ENCODE peak calls at places on chromosome 9, in eight cellular contexts. One of them, this sample, is unnamed.

GRCh38 chr9:113921366-113921765 is 45.3 kb downstream of the ZNF618 start:
- DNase-seq in GM23248: no peak
- DNase-seq in HCT116: no peak
- DNase-seq in neural progenitor cell: no peak
- DNase-seq in hepatocyte: no peak
- DNase-seq in PC-3: no peak
- DNase-seq in OCI-LY7: no peak
- DNase-seq in MM.1S: no peak
- DNase-seq in this sample: no peak

GRCh38 chr9:79817469-79818004 is 245.8 kb downstream of the TLE4 start:
- DNase-seq in GM23248: no peak
- DNase-seq in HCT116: no peak
- DNase-seq in neural progenitor cell: peak; percentile 21
- DNase-seq in hepatocyte: no peak
- DNase-seq in PC-3: no peak
- DNase-seq in OCI-LY7: no peak
- DNase-seq in MM.1S: peak; percentile 55
- DNase-seq in this sample: peak; percentile 33

GRCh38 chr9:16278420-16278999 is 592.0 kb downstream of the BNC2 start:
- DNase-seq in GM23248: peak; percentile 14
- DNase-seq in HCT116: no peak
- DNase-seq in neural progenitor cell: no peak
- DNase-seq in hepatocyte: no peak
- DNase-seq in PC-3: no peak
- DNase-seq in OCI-LY7: no peak
- DNase-seq in MM.1S: no peak
- DNase-seq in this sample: no peak

GRCh38 chr9:116726606-116727005 is 39.5 kb downstream of the TRIM32 start:
- DNase-seq in GM23248: no peak
- DNase-seq in HCT116: no peak
- DNase-seq in neural progenitor cell: peak; percentile 41
- DNase-seq in hepatocyte: no peak
- DNase-seq in PC-3: no peak
- DNase-seq in OCI-LY7: no peak
- DNase-seq in MM.1S: no peak
- DNase-seq in this sample: no peak

GRCh38 chr9:134551657-134552348 is 89.8 kb upstream of the COL5A1 start:
- DNase-seq in GM23248: peak; percentile 93
- DNase-seq in HCT116: no peak
- DNase-seq in neural progenitor cell: no peak
- DNase-seq in hepatocyte: peak; percentile 66
- DNase-seq in PC-3: peak; percentile 70
- DNase-seq in OCI-LY7: no peak
- DNase-seq in MM.1S: no peak
- DNase-seq in this sample: no peak

GRCh38 chr9:124754289-124754688 is 16.8 kb downstream of the NR6A1 start:
- DNase-seq in GM23248: peak; percentile 48
- DNase-seq in HCT116: no peak
- DNase-seq in neural progenitor cell: no peak
- DNase-seq in hepatocyte: no peak
- DNase-seq in PC-3: peak; percentile 32
- DNase-seq in OCI-LY7: peak; percentile 25
- DNase-seq in MM.1S: no peak
- DNase-seq in this sample: no peak

GRCh38 chr9:113511856-113512761 is 48.6 kb downstream of the RGS3 start:
- DNase-seq in GM23248: peak; percentile 67
- DNase-seq in HCT116: no peak
- DNase-seq in neural progenitor cell: peak; percentile 60
- DNase-seq in hepatocyte: no peak
- DNase-seq in PC-3: no peak
- DNase-seq in OCI-LY7: peak; percentile 38
- DNase-seq in MM.1S: no peak
- DNase-seq in this sample: no peak

GRCh38 chr9:83167126-83167525 is 104.2 kb upstream of the RASEF start:
- DNase-seq in GM23248: no peak
- DNase-seq in HCT116: no peak
- DNase-seq in neural progenitor cell: no peak
- DNase-seq in hepatocyte: peak; percentile 11
- DNase-seq in PC-3: peak; percentile 16
- DNase-seq in OCI-LY7: no peak
- DNase-seq in MM.1S: peak; percentile 78
- DNase-seq in this sample: peak; percentile 15

GRCh38 chr9:107681988-107682387 is 192.4 kb upstream of the KLF4 start:
- DNase-seq in GM23248: no peak
- DNase-seq in HCT116: no peak
- DNase-seq in neural progenitor cell: peak; percentile 13
- DNase-seq in hepatocyte: no peak
- DNase-seq in PC-3: no peak
- DNase-seq in OCI-LY7: no peak
- DNase-seq in MM.1S: no peak
- DNase-seq in this sample: peak; percentile 36

GRCh38 chr9:14283276-14283675 is 30.7 kb downstream of the NFIB start:
- DNase-seq in GM23248: no peak
- DNase-seq in HCT116: no peak
- DNase-seq in neural progenitor cell: no peak
- DNase-seq in hepatocyte: no peak
- DNase-seq in PC-3: no peak
- DNase-seq in OCI-LY7: no peak
- DNase-seq in MM.1S: no peak
- DNase-seq in this sample: no peak

GRCh38 chr9:116391306-116391900 is 237.8 kb downstream of the PAPPA start:
- DNase-seq in GM23248: peak; percentile 89
- DNase-seq in HCT116: no peak
- DNase-seq in neural progenitor cell: no peak
- DNase-seq in hepatocyte: peak; percentile 27
- DNase-seq in PC-3: peak; percentile 8
- DNase-seq in OCI-LY7: no peak
- DNase-seq in MM.1S: no peak
- DNase-seq in this sample: no peak

GRCh38 chr9:74499111-74499601 is 2.0 kb downstream of the RORB start:
- DNase-seq in GM23248: no peak
- DNase-seq in HCT116: no peak
- DNase-seq in neural progenitor cell: peak; percentile 21
- DNase-seq in hepatocyte: peak; percentile 5
- DNase-seq in PC-3: no peak
- DNase-seq in OCI-LY7: no peak
- DNase-seq in MM.1S: no peak
- DNase-seq in this sample: peak; percentile 64

GRCh38 chr9:73176450-73176875 is 24.8 kb downstream of the ANXA1 start:
- DNase-seq in GM23248: peak; percentile 68
- DNase-seq in HCT116: peak; percentile 78
- DNase-seq in neural progenitor cell: no peak
- DNase-seq in hepatocyte: no peak
- DNase-seq in PC-3: peak; percentile 91
- DNase-seq in OCI-LY7: no peak
- DNase-seq in MM.1S: no peak
- DNase-seq in this sample: peak; percentile 11

GRCh38 chr9:110875275-110875674 is 163.0 kb downstream of the LPAR1 start:
- DNase-seq in GM23248: no peak
- DNase-seq in HCT116: no peak
- DNase-seq in neural progenitor cell: peak; percentile 44
- DNase-seq in hepatocyte: no peak
- DNase-seq in PC-3: no peak
- DNase-seq in OCI-LY7: no peak
- DNase-seq in MM.1S: no peak
- DNase-seq in this sample: peak; percentile 87
- TF ChIP-seq EZH2phosphoT487 in GM23248: no peak
- TF ChIP-seq EZH2phosphoT487 in HCT116: no peak
- TF ChIP-seq EZH2phosphoT487 in neural progenitor cell: no peak
- TF ChIP-seq EZH2phosphoT487 in hepatocyte: no peak
- TF ChIP-seq EZH2phosphoT487 in PC-3: no peak
- TF ChIP-seq EZH2phosphoT487 in OCI-LY7: no peak
- TF ChIP-seq EZH2phosphoT487 in MM.1S: no peak
- TF ChIP-seq EZH2phosphoT487 in this sample: no peak

GRCh38 chr9:132041825-132042224 is 37.8 kb downstream of the MED27 start:
- DNase-seq in GM23248: no peak
- DNase-seq in HCT116: no peak
- DNase-seq in neural progenitor cell: no peak
- DNase-seq in hepatocyte: no peak
- DNase-seq in PC-3: no peak
- DNase-seq in OCI-LY7: no peak
- DNase-seq in MM.1S: no peak
- DNase-seq in this sample: no peak
- H3K4me2 ChIP-seq in GM23248: no peak overlapping the region
- H3K4me2 ChIP-seq in HCT116: peak overlapping the region; percentile 51
- H3K4me2 ChIP-seq in neural progenitor cell: no peak overlapping the region
- H3K4me2 ChIP-seq in hepatocyte: no peak overlapping the region
- H3K4me2 ChIP-seq in PC-3: peak overlapping the region; percentile 13
- H3K4me2 ChIP-seq in OCI-LY7: no peak overlapping the region
- H3K4me2 ChIP-seq in MM.1S: no peak overlapping the region
- H3K4me2 ChIP-seq in this sample: no peak overlapping the region

GRCh38 chr9:110083866-110084265 is 124.1 kb downstream of the C9orf152 start:
- DNase-seq in GM23248: peak; percentile 41
- DNase-seq in HCT116: no peak
- DNase-seq in neural progenitor cell: no peak
- DNase-seq in hepatocyte: no peak
- DNase-seq in PC-3: no peak
- DNase-seq in OCI-LY7: no peak
- DNase-seq in MM.1S: no peak
- DNase-seq in this sample: no peak

GRCh38 chr9:110078626-110079025 is 129.3 kb downstream of the C9orf152 start:
- DNase-seq in GM23248: no peak
- DNase-seq in HCT116: no peak
- DNase-seq in neural progenitor cell: no peak
- DNase-seq in hepatocyte: no peak
- DNase-seq in PC-3: no peak
- DNase-seq in OCI-LY7: no peak
- DNase-seq in MM.1S: no peak
- DNase-seq in this sample: no peak

GRCh38 chr9:110076894-110077725 is 130.8 kb downstream of the C9orf152 start:
- DNase-seq in GM23248: peak; percentile 77
- DNase-seq in HCT116: no peak
- DNase-seq in neural progenitor cell: no peak
- DNase-seq in hepatocyte: no peak
- DNase-seq in PC-3: peak; percentile 55
- DNase-seq in OCI-LY7: no peak
- DNase-seq in MM.1S: no peak
- DNase-seq in this sample: no peak

GRCh38 chr9:110077926-110078325 is 130.0 kb downstream of the C9orf152 start:
- DNase-seq in GM23248: peak; percentile 70
- DNase-seq in HCT116: no peak
- DNase-seq in neural progenitor cell: no peak
- DNase-seq in hepatocyte: no peak
- DNase-seq in PC-3: no peak
- DNase-seq in OCI-LY7: no peak
- DNase-seq in MM.1S: no peak
- DNase-seq in this sample: no peak

GRCh38 chr9:110081395-110081794 is 126.6 kb downstream of the C9orf152 start:
- DNase-seq in GM23248: peak; percentile 68
- DNase-seq in HCT116: no peak
- DNase-seq in neural progenitor cell: no peak
- DNase-seq in hepatocyte: no peak
- DNase-seq in PC-3: no peak
- DNase-seq in OCI-LY7: no peak
- DNase-seq in MM.1S: peak; percentile 40
- DNase-seq in this sample: no peak
- H4K20me1 ChIP-seq in GM23248: peaks cover 42% of the 10 kb centered on the region
- H4K20me1 ChIP-seq in HCT116: no peaks in the 10 kb centered on the region
- H4K20me1 ChIP-seq in neural progenitor cell: no peaks in the 10 kb centered on the region
- H4K20me1 ChIP-seq in hepatocyte: no peaks in the 10 kb centered on the region
- H4K20me1 ChIP-seq in PC-3: peaks cover 24% of the 10 kb centered on the region
- H4K20me1 ChIP-seq in OCI-LY7: no peaks in the 10 kb centered on the region
- H4K20me1 ChIP-seq in MM.1S: peaks cover 3% of the 10 kb centered on the region
- H4K20me1 ChIP-seq in this sample: peaks cover 7% of the 10 kb centered on the region

GRCh38 chr9:93058357-93059096 is at the start of gene SUSD3:
- DNase-seq in GM23248: no peak
- DNase-seq in HCT116: peak; percentile 39
- DNase-seq in neural progenitor cell: peak; percentile 93
- DNase-seq in hepatocyte: peak; percentile 91
- DNase-seq in PC-3: peak; percentile 73
- DNase-seq in OCI-LY7: peak; percentile 97
- DNase-seq in MM.1S: peak; percentile 78
- DNase-seq in this sample: peak; percentile 93
- TF ChIP-seq EZH2phosphoT487 in GM23248: no peak
- TF ChIP-seq EZH2phosphoT487 in HCT116: no peak
- TF ChIP-seq EZH2phosphoT487 in neural progenitor cell: no peak
- TF ChIP-seq EZH2phosphoT487 in hepatocyte: no peak
- TF ChIP-seq EZH2phosphoT487 in PC-3: no peak
- TF ChIP-seq EZH2phosphoT487 in OCI-LY7: no peak
- TF ChIP-seq EZH2phosphoT487 in MM.1S: no peak
- TF ChIP-seq EZH2phosphoT487 in this sample: no peak

GRCh38 chr9:123323482-123324013 is 32.4 kb upstream of the CRB2 start:
- DNase-seq in GM23248: no peak
- DNase-seq in HCT116: no peak
- DNase-seq in neural progenitor cell: no peak
- DNase-seq in hepatocyte: no peak
- DNase-seq in PC-3: no peak
- DNase-seq in OCI-LY7: no peak
- DNase-seq in MM.1S: no peak
- DNase-seq in this sample: no peak

GRCh38 chr9:123321874-123322770 is 33.9 kb upstream of the CRB2 start:
- DNase-seq in GM23248: no peak
- DNase-seq in HCT116: no peak
- DNase-seq in neural progenitor cell: no peak
- DNase-seq in hepatocyte: no peak
- DNase-seq in PC-3: no peak
- DNase-seq in OCI-LY7: no peak
- DNase-seq in MM.1S: peak; percentile 48
- DNase-seq in this sample: no peak

GRCh38 chr9:123320814-123321213 is 35.2 kb upstream of the CRB2 start:
- DNase-seq in GM23248: no peak
- DNase-seq in HCT116: no peak
- DNase-seq in neural progenitor cell: peak; percentile 11
- DNase-seq in hepatocyte: no peak
- DNase-seq in PC-3: no peak
- DNase-seq in OCI-LY7: peak; percentile 41
- DNase-seq in MM.1S: no peak
- DNase-seq in this sample: no peak

GRCh38 chr9:123324767-123325183 is 31.2 kb upstream of the CRB2 start:
- DNase-seq in GM23248: no peak
- DNase-seq in HCT116: no peak
- DNase-seq in neural progenitor cell: no peak
- DNase-seq in hepatocyte: no peak
- DNase-seq in PC-3: no peak
- DNase-seq in OCI-LY7: no peak
- DNase-seq in MM.1S: no peak
- DNase-seq in this sample: no peak

GRCh38 chr9:123322771-123323481 is 33.1 kb upstream of the CRB2 start:
- DNase-seq in GM23248: no peak
- DNase-seq in HCT116: no peak
- DNase-seq in neural progenitor cell: no peak
- DNase-seq in hepatocyte: no peak
- DNase-seq in PC-3: no peak
- DNase-seq in OCI-LY7: peak; percentile 87
- DNase-seq in MM.1S: peak; percentile 83
- DNase-seq in this sample: no peak
- H3K4me2 ChIP-seq in GM23248: no peak overlapping the region
- H3K4me2 ChIP-seq in HCT116: no peak overlapping the region
- H3K4me2 ChIP-seq in neural progenitor cell: peak overlapping the region; percentile 30
- H3K4me2 ChIP-seq in hepatocyte: no peak overlapping the region
- H3K4me2 ChIP-seq in PC-3: no peak overlapping the region
- H3K4me2 ChIP-seq in OCI-LY7: peak overlapping the region; percentile 70
- H3K4me2 ChIP-seq in MM.1S: peak overlapping the region; percentile 88
- H3K4me2 ChIP-seq in this sample: peak overlapping the region; percentile 30

GRCh38 chr9:136409557-136410455 is 608 bp downstream of the ENTR1 start:
- DNase-seq in GM23248: peak; percentile 78
- DNase-seq in HCT116: no peak
- DNase-seq in neural progenitor cell: peak; percentile 67
- DNase-seq in hepatocyte: peak; percentile 60
- DNase-seq in PC-3: peak; percentile 38
- DNase-seq in OCI-LY7: peak; percentile 61
- DNase-seq in MM.1S: peak; percentile 39
- DNase-seq in this sample: peak; percentile 48
- H4K20me1 ChIP-seq in GM23248: peaks cover 3% of the 10 kb centered on the region
- H4K20me1 ChIP-seq in HCT116: no peaks in the 10 kb centered on the region
- H4K20me1 ChIP-seq in neural progenitor cell: peaks cover 31% of the 10 kb centered on the region
- H4K20me1 ChIP-seq in hepatocyte: peaks cover 4% of the 10 kb centered on the region
- H4K20me1 ChIP-seq in PC-3: peaks cover 10% of the 10 kb centered on the region
- H4K20me1 ChIP-seq in OCI-LY7: no peaks in the 10 kb centered on the region
- H4K20me1 ChIP-seq in MM.1S: no peaks in the 10 kb centered on the region
- H4K20me1 ChIP-seq in this sample: peaks cover 24% of the 10 kb centered on the region

This sample was measured in GM23338.